ENCODE peak calls at places on chromosomes 7 and 10, in four cellular contexts. R, P, J and M are unnamed samples.
A peak's percentile ranks its signal among the peaks of the same experiment; 100 is the strongest.

GRCh38 chr10:3172081-3172445 is 519 bp downstream of the PITRM1 start:
- DNase-seq in R (peak; percentile 6), P (peak; percentile 9), J (peak; percentile 33), M (peak; percentile 5)

GRCh38 chr7:110522751-110523200 is 568.2 kb upstream of the LRRN3 start:
- DNase-seq in R (no peak), P (peak; percentile 96), J (no peak), M (no peak)

GRCh38 chr10:109504401-109504800 is 418.9 kb downstream of the XPNPEP1 start:
- DNase-seq in R (no peak), P (no peak), J (no peak), M (no peak)

GRCh38 chr10:70604106-70604505 is 1.6 kb upstream of the PRF1 start:
- DNase-seq in R (no peak), P (no peak), J (no peak), M (no peak)

GRCh38 chr7:98562336-98563182 is 54.5 kb upstream of the NPTX2 start:
- DNase-seq in R (no peak), P (no peak), J (no peak), M (no peak)

GRCh38 chr7:151231080-151231479 is 1.2 kb upstream of the CHPF2 start:
- DNase-seq in R (no peak), P (no peak), J (no peak), M (no peak)

GRCh38 chr10:11325817-11326216 is 285.6 kb downstream of the USP6NL start:
- DNase-seq in R (no peak), P (no peak), J (no peak), M (no peak)

GRCh38 chr7:73740771-73741170 is 2.2 kb upstream of the ABHD11 start:
- DNase-seq in R (no peak), P (no peak), J (no peak), M (no peak)

GRCh38 chr7:139034855-139035587 is 821 bp downstream of the ZC3HAV1L start:
- DNase-seq in R (no peak), P (no peak), J (no peak), M (no peak)

GRCh38 chr10:93495654-93496321 is 624 bp upstream of the CEP55 start:
- DNase-seq in R (no peak), P (peak; percentile 4), J (peak; percentile 63), M (no peak)

GRCh38 chr7:123622660-123623386 is 21.2 kb downstream of the ASB15 start:
- DNase-seq in R (no peak), P (peak; percentile 64), J (no peak), M (no peak)

GRCh38 chr10:103911021-103911459 is 6.9 kb downstream of the STN1 start:
- DNase-seq in R (no peak), P (no peak), J (no peak), M (no peak)

GRCh38 chr7:135795846-135796570 is 47.4 kb upstream of the FAM180A start:
- DNase-seq in R (no peak), P (no peak), J (no peak), M (no peak)

GRCh38 chr7:55174856-55175255 is 156.0 kb downstream of the EGFR start:
- DNase-seq in R (no peak), P (no peak), J (no peak), M (no peak)

GRCh38 chr7:55173671-55174070 is 154.9 kb downstream of the EGFR start:
- DNase-seq in R (no peak), P (no peak), J (no peak), M (no peak)

GRCh38 chr7:55172161-55172560 is 153.3 kb downstream of the EGFR start:
- DNase-seq in R (no peak), P (no peak), J (no peak), M (no peak)

GRCh38 chr7:55174456-55174855 is 155.6 kb downstream of the EGFR start:
- DNase-seq in R (no peak), P (no peak), J (no peak), M (no peak)

DNA sequence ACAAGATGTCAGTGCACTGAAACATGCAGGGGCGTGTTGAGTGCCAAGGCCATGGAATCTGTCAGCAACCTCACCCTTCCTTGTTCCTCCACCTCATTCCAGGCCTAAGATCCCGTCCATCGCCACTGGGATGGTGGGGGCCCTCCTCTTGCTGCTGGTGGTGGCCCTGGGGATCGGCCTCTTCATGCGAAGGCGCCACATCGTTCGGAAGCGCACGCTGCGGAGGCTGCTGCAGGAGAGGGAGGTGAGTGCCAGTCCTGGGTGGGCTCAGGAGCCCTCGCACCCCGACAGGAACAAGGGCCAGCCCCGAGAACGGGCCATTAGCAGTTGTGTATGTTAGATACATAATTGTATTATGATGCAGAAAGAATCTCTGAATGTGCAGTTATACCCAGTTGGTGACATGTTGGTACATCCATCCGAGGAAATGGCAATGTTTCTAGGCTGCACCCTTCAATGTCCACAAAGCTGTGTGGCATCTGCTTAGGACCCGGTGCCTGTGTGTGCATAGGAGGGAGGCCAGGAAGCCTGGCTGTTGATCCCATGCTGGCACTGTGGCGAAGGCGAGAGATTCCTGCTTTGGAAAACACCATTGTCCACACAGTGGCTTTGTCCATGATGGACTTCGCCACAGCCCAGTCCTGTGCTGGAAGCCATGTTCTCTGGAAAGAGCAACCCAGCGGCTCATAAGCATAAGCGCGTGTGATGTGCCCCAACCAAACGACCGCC is 154.2 kb downstream of the EGFR start:
- DNase-seq in R (no peak), P (no peak), J (no peak), M (no peak)
- TF ChIP-seq TCF7L2 in R (no peak), P (no peak), J (no peak), M (no peak)

DNA sequence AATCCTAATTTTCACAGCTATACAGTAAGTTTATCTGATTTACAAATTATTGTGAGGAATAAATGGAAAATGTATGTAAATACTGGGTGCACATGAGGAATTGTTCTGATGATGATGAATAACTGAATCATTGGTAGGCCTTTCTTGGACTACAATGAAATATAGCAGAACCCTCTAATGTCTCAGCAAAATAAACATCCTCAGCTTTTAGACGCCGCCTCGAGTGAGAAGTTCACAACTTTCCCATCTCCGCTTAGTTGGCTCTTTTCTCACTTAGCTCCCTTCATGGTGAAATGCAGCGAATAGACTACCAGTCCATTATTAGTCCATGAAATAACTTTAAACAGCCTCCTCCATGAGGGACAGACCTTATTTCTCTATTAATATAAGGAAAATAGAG is 182.3 kb downstream of the BICC1 start:
- DNase-seq in R (no peak), P (no peak), J (no peak), M (no peak)
- TF ChIP-seq SIN3A in R (no peak), P (no peak), J (no peak), M (no peak)

GRCh38 chr10:101812606-101813005 is 5.6 kb downstream of the OGA start:
- DNase-seq in R (no peak), P (no peak), J (no peak), M (no peak)
- H3K36me3 ChIP-seq in R (peaks cover 43% of the 10 kb centered on the region), P (peaks cover 6% of the 10 kb centered on the region), J (peaks cover 68% of the 10 kb centered on the region), M (peaks cover 50% of the 10 kb centered on the region)

GRCh38 chr7:128022631-128023532 is 8.4 kb downstream of the LRRC4 start:
- DNase-seq in R (no peak), P (no peak), J (no peak), M (no peak)
- TF ChIP-seq TCF7L2 in R (no peak), P (no peak), J (no peak), M (no peak)

DNA sequence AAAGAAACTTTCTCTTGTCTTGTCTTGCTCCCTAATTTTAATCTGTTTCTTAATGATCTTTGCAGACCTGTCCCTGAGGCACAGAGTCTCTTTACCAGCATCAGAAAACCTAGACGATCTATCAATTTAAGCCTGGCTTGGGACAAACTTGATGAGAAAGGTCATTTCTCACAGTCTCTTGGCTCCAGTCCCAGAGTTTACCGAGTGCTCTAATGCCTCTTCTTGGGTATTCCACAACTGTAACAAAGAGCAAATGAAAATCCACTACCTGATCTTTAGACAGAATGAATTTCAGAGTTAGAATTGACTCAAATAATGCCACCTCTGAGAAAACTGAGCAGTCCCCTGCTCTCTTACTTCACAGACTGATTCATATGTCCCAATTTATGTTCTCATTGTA is 106.4 kb upstream of the DNAJB12 start:
- DNase-seq in R (no peak), P (no peak), J (peak; percentile 11), M (no peak)
- TF ChIP-seq SIN3A in R (no peak), P (no peak), J (no peak), M (no peak)

GRCh38 chr10:34626158-34626557 is 188.9 kb downstream of the PARD3 start:
- DNase-seq in R (no peak), P (no peak), J (no peak), M (no peak)

GRCh38 chr10:34628174-34628802 is 186.8 kb downstream of the PARD3 start:
- DNase-seq in R (no peak), P (peak; percentile 19), J (peak; percentile 78), M (no peak)

GRCh38 chr10:34627331-34627730 is 187.8 kb downstream of the PARD3 start:
- DNase-seq in R (no peak), P (no peak), J (no peak), M (no peak)

GRCh38 chr10:34627741-34628140 is 187.4 kb downstream of the PARD3 start:
- DNase-seq in R (no peak), P (peak; percentile 44), J (no peak), M (no peak)

DNA sequence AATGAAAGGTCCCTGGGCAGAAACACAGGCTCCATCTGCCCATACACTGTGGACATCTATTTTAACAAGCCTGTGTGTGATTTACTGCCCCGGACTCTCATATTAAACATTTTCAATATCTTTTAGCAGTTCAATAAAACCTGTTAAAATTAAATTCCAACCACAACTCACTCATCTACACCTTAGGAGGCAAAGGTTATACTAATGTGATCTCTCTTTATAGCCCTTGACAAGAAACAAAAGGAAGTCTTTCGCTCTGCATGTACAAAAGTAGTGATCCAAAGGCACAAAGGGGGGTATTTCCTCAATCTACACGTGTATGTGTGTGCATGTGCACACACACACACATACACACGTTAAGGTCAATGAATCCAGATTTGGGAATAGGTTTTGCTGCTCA is 186.0 kb downstream of the PARD3 start:
- DNase-seq in R (no peak), P (no peak), J (no peak), M (no peak)
- H3K36me3 ChIP-seq in R (no peaks in the 10 kb centered on the region), P (no peaks in the 10 kb centered on the region), J (no peaks in the 10 kb centered on the region), M (no peaks in the 10 kb centered on the region)

GRCh38 chr7:130489140-130489967 is 2.5 kb upstream of the MEST start:
- DNase-seq in R (no peak), P (no peak), J (no peak), M (no peak)

GRCh38 chr7:130491841-130492518 is at the start of gene MEST:
- DNase-seq in R (no peak), P (no peak), J (no peak), M (no peak)

GRCh38 chr7:130488376-130489139 is 3.3 kb upstream of the MEST start:
- DNase-seq in R (no peak), P (no peak), J (no peak), M (no peak)

GRCh38 chr7:130490888-130491771 is 755 bp upstream of the MEST start:
- DNase-seq in R (no peak), P (no peak), J (no peak), M (no peak)

DNA sequence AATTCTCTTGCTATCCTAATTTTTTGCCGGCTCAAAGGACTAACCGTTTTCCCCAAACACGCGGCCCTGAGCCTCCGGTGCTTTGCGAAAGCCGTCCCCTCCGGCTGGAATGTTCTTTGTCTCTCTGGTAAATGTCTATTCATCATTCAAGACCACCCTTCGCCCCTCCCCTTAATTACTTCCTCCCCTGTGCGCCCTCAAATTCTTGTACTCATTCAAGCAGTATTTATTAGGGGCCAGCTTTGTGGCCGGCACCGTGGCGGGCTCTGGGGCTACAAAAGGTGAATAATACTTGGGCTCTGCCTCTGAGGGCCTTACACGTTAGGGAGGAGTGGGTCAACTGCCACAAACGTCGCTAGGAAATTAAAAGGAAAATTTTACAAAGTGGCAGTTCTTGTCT is 1.6 kb upstream of the MEST start:
- DNase-seq in R (no peak), P (no peak), J (no peak), M (no peak)
- TF ChIP-seq TCF7L2 in R (no peak), P (no peak), J (no peak), M (no peak)

GRCh38 chr7:6536262-6536770 is 14.9 kb downstream of the GRID2IP start:
- DNase-seq in R (no peak), P (no peak), J (no peak), M (no peak)
- TF ChIP-seq SIN3A in R (no peak), P (no peak), J (no peak), M (no peak)